ENCODE peak calls at places on chromosomes 1 and 21, in eight cellular contexts. L is fibroblast of pulmonary artery; Z is epithelial cell of esophagus; C is GM10248; O is occipital lobe; I is CD4-positive, CD25-positive, alpha-beta regulatory T cell; F is CMK; B is stimulated activated effector memory CD8-positive, alpha-beta T cell treated with anti-CD3 and anti-CD28 coated beads, Interleukin-12 subunit alpha, Interleukin-12 subunit beta, amount 100 ng/mL, for 72 hours. T is an unnamed sample.

GRCh38 chr1:114346480-114347029 is 164.4 kb downstream of the TRIM33 start:
- DNase-seq in F (peak; percentile 84), L (peak; percentile 96), I (peak; percentile 97), O (peak; percentile 95), Z (peak; percentile 95), B (peak; percentile 100), C (peak; percentile 96), T (peak; percentile 84)

GRCh38 chr1:53308512-53308911 is 19.4 kb downstream of the LRP8 start:
- DNase-seq in F (no peak), B (no peak), Z (no peak), O (no peak), I (no peak), C (no peak), L (no peak), T (no peak)

GRCh38 chr1:48870596-48870995 is 93.9 kb upstream of the BEND5 start:
- DNase-seq in F (no peak), C (no peak), O (no peak), Z (peak; percentile 47), I (peak; percentile 4), B (no peak), L (peak; percentile 40), T (no peak)

GRCh38 chr1:95035536-95035935 is 37.2 kb downstream of the ALG14 start:
- DNase-seq in C (no peak), Z (peak; percentile 63), I (no peak), B (no peak), L (peak; percentile 91), O (no peak), F (no peak), T (peak; percentile 67)

GRCh38 chr1:20445956-20446355 is 40.1 kb downstream of the CAMK2N1 start:
- DNase-seq in F (no peak), C (no peak), O (no peak), Z (no peak), I (no peak), L (no peak), B (no peak), T (no peak)

GRCh38 chr1:223326776-223327175 is 37.2 kb downstream of the SUSD4 start:
- DNase-seq in L (no peak), C (no peak), F (no peak), I (no peak), O (no peak), Z (peak; percentile 46), B (no peak), T (no peak)

GRCh38 chr21:40176732-40177131 is 309.5 kb downstream of the PCP4 start:
- DNase-seq in B (no peak), L (no peak), O (no peak), C (no peak), Z (no peak), I (no peak), F (no peak), T (no peak)

GRCh38 chr1:22860883-22861385 is 111.7 kb downstream of the LACTBL1 start:
- DNase-seq in L (no peak), C (no peak), I (no peak), F (no peak), O (no peak), Z (no peak), B (no peak), T (no peak)

GRCh38 chr1:56333461-56333860 is 245.9 kb downstream of the PLPP3 start:
- DNase-seq in C (no peak), B (no peak), Z (no peak), F (no peak), L (no peak), I (no peak), O (no peak), T (no peak)

GRCh38 chr21:38950388-38951094 is 144.8 kb downstream of the ETS2 start:
- DNase-seq in F (no peak), Z (peak; percentile 67), C (no peak), L (peak; percentile 38), O (no peak), B (no peak), I (no peak), T (no peak)

GRCh38 chr1:225999912-226000337 is 782 bp upstream of the SDE2 start:
- DNase-seq in L (peak; percentile 82), O (no peak), Z (no peak), C (peak; percentile 65), I (peak; percentile 88), F (no peak), B (no peak), T (no peak)

GRCh38 chr1:198278922-198279321 is 122.1 kb downstream of the NEK7 start:
- DNase-seq in C (no peak), B (no peak), F (no peak), O (no peak), L (no peak), Z (no peak), I (no peak), T (no peak)

T was measured in GM04504.